ENCODE peak calls at places on chromosomes 7 and 10, in seven cellular contexts. T is GM23248, O is mesendoderm, E is HepG2, R is IMR-90, K is K562, P is A549. F is an unnamed sample.

GRCh38 chr10:87927091-87927490 is 63.7 kb downstream of the PTEN start:
- DNase-seq in R (no peak), T (peak), O (no peak), P (no peak), E (no peak), K (no peak), F (no peak)

GRCh38 chr7:116177009-116177408 is 33.3 kb upstream of the TES start:
- DNase-seq in O (no peak), E (no peak), P (no peak), T (peak), R (peak), K (no peak), F (no peak)

GRCh38 chr7:112422842-112423496 is 27.3 kb upstream of the IFRD1 start:
- DNase-seq in K (peak), O (peak), R (peak), T (peak), E (peak), P (peak), F (peak)

GRCh38 chr7:131325179-131325840 is 2.4 kb upstream of the MKLN1 start:
- DNase-seq in T (peak), R (no peak), K (no peak), O (no peak), E (peak), P (no peak), F (no peak)

GRCh38 chr10:61882621-61883375 is 18.7 kb upstream of the ARID5B start:
- DNase-seq in P (no peak), T (peak), R (peak), K (no peak), E (no peak), O (no peak), F (no peak)

GRCh38 chr10:77478248-77478963 is 159.2 kb downstream of the KCNMA1 start:
- DNase-seq in O (peak), E (no peak), P (no peak), T (peak), K (no peak), R (peak), F (no peak)

GRCh38 chr7:158702944-158703343 is 1.7 kb downstream of the NCAPG2 start:
- DNase-seq in O (no peak), K (no peak), E (no peak), T (no peak), R (no peak), P (no peak), F (no peak)

GRCh38 chr10:20871970-20872369 is 25.1 kb downstream of the NEBL start:
- DNase-seq in E (no peak), K (no peak), T (no peak), P (no peak), O (no peak), R (no peak), F (no peak)

GRCh38 chr7:19530261-19530660 is 178.6 kb downstream of the POLR1F start:
- DNase-seq in R (no peak), K (no peak), E (no peak), P (no peak), O (no peak), T (no peak), F (no peak)

GRCh38 chr10:98885380-98885779 is 350.3 kb downstream of the HPSE2 start:
- DNase-seq in R (no peak), T (no peak), K (no peak), P (no peak), E (no peak), O (no peak), F (no peak)

GRCh38 chr7:139382439-139382838 is 22.7 kb downstream of the LUC7L2 start:
- DNase-seq in O (no peak), R (no peak), E (no peak), T (no peak), P (no peak), K (no peak), F (no peak)

GRCh38 chr10:114773197-114773532 is 48.4 kb upstream of the FHIP2A start:
- DNase-seq in K (no peak), T (no peak), E (no peak), P (no peak), O (no peak), R (no peak), F (no peak)

GRCh38 chr10:87752571-87752970 is 65.5 kb downstream of the ATAD1 start:
- DNase-seq in P (no peak), O (no peak), R (peak), K (no peak), E (no peak), T (peak), F (no peak)

GRCh38 chr7:107394831-107395230 is 75.0 kb upstream of the GPR22 start:
- DNase-seq in R (peak), E (no peak), O (no peak), K (no peak), P (no peak), T (peak), F (no peak)

GRCh38 chr7:107842213-107842612 is 39.2 kb upstream of the SLC26A3 start:
- DNase-seq in E (no peak), T (no peak), P (no peak), K (no peak), O (no peak), R (no peak), F (no peak)

GRCh38 chr10:8306685-8307364 is 252.3 kb downstream of the GATA3 start:
- DNase-seq in P (no peak), R (no peak), O (peak), K (no peak), T (no peak), E (no peak), F (no peak)

GRCh38 chr10:21532694-21533576 is 1.1 kb upstream of the MLLT10 start:
- DNase-seq in P (no peak), E (no peak), R (no peak), T (no peak), K (no peak), O (no peak), F (no peak)

GRCh38 chr10:92656266-92656961 is 33.3 kb upstream of the HHEX start:
- DNase-seq in O (no peak), P (no peak), T (no peak), K (no peak), E (no peak), R (no peak), F (no peak)

GRCh38 chr7:29248713-29249382 is 54.3 kb downstream of the CHN2 start:
- DNase-seq in E (peak), P (no peak), T (no peak), R (no peak), O (no peak), K (no peak), F (no peak)

GRCh38 chr10:89419548-89419947 is 5.2 kb downstream of the IFIT5 start:
- DNase-seq in E (no peak), R (peak), O (peak), T (peak), P (no peak), K (peak), F (no peak)

GRCh38 chr10:20855398-20856038 is 41.6 kb downstream of the NEBL start:
- DNase-seq in O (peak), R (peak), T (peak), P (no peak), K (peak), E (peak), F (no peak)

GRCh38 chr7:34846976-34847375 is 189.0 kb downstream of the NPSR1 start:
- DNase-seq in K (no peak), O (no peak), R (no peak), E (no peak), P (no peak), T (no peak), F (no peak)

GRCh38 chr7:135743907-135744789 is 4.5 kb downstream of the FAM180A start:
- DNase-seq in R (peak), T (peak), E (no peak), O (no peak), K (no peak), P (no peak), F (no peak)

GRCh38 chr10:98477861-98478260 is 31.1 kb upstream of the HPS1 start:
- DNase-seq in O (no peak), K (no peak), T (no peak), P (no peak), E (no peak), R (no peak), F (no peak)

GRCh38 chr7:157490465-157490912 is 153.7 kb downstream of the DNAJB6 start:
- DNase-seq in T (peak), O (no peak), K (peak), R (peak), P (peak), E (peak), F (peak)

GRCh38 chr10:110356628-110357245 is 52.0 kb upstream of the SMNDC1 start:
- DNase-seq in P (no peak), E (no peak), R (peak), T (no peak), O (no peak), K (peak), F (no peak)

GRCh38 chr7:146172112-146172511 is 55.5 kb downstream of the CNTNAP2 start:
- DNase-seq in R (no peak), T (no peak), K (no peak), O (peak), E (no peak), P (no peak), F (no peak)

GRCh38 chr7:55019329-55019690 is 493 bp downstream of the EGFR start:
- DNase-seq in K (no peak), O (peak), E (no peak), T (peak), R (no peak), P (peak), F (no peak)

GRCh38 chr7:100102950-100103840 is 1.8 kb downstream of the AP4M1 start:
- DNase-seq in T (no peak), P (no peak), O (no peak), R (peak), E (no peak), K (no peak), F (no peak)

GRCh38 chr7:48224042-48224441 is 52.8 kb downstream of the ABCA13 start:
- DNase-seq in R (no peak), P (no peak), K (no peak), T (no peak), O (no peak), E (no peak), F (no peak)

GRCh38 chr10:29555746-29556481 is 78.9 kb downstream of the SVIL start:
- DNase-seq in T (peak), O (peak), R (peak), E (no peak), P (no peak), K (no peak), F (no peak)

GRCh38 chr7:28904539-28905143 is 53.5 kb downstream of the TRIL start:
- DNase-seq in R (no peak), O (peak), E (no peak), T (peak), K (no peak), P (no peak), F (no peak)

GRCh38 chr10:71038921-71039320 is 150.6 kb upstream of the PCBD1 start:
- DNase-seq in O (no peak), T (no peak), R (no peak), P (no peak), K (no peak), E (no peak), F (no peak)

GRCh38 chr7:130180571-130180971 is 24.6 kb downstream of the TMEM209 start:
- DNase-seq in P (no peak), R (peak), O (no peak), T (peak), K (no peak), E (no peak), F (no peak)

DNA sequence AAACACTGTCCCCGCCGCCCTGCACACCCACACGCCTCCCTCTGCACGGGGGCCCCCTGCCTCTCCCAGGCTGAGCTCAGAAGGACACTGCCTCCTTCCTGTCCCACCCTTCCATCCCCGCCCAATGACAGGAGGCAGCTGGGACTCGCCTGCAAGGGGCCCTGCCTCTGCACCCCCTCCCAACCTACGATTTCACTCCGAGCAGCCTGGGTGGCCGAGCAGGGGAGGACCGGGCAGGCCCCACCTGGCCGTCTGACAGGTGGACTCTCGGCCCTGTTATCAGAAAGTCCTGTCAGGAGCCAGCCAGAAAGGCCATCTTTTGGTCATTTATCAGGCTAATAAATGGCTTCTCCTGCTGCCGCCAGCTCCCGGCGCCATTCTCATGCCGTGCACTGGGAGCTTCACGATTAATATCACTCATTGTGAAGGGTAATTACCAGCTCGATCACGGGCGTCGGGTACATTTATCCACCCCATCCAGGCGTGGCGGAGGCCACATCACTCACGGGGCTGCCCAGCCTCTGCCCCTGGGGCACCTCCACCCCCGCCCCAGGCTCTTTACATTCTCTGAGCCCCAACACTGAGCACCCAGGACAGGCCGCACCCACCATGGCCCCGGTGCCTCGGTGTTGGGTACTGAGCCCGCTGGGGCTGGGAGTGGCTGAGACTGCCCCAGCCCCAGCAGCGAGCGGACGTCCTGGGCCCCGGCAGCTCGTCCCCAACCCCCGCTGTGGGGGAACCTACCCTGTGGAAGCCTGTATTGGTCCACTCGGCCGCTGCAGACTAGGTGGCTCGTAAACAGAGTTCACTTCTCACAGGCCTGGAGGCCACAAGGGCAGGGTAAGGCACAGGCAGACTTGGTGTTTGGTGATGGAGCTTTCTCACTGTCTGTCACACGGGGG is 183.8 kb downstream of the ELFN1 start:
- DNase-seq in E (no peak), K (peak), P (no peak), O (no peak), T (no peak), R (no peak), F (no peak)
- H3K4me2 ChIP-seq in E (no peak), K (peak), P (no peak), O (no peak), T (no peak), R (no peak), F (no peak)

GRCh38 chr7:155495440-155496248 is 37.7 kb downstream of the EN2 start:
- DNase-seq in K (no peak), P (no peak), R (no peak), E (no peak), O (no peak), T (no peak), F (no peak)
- H3K4me2 ChIP-seq in K (no peak), P (no peak), R (no peak), E (no peak), O (no peak), T (no peak), F (no peak)

GRCh38 chr10:24382045-24382444 is 173.1 kb downstream of the KIAA1217 start:
- DNase-seq in K (no peak), O (no peak), P (no peak), E (no peak), R (no peak), T (no peak), F (no peak)

GRCh38 chr10:24381235-24382010 is 172.5 kb downstream of the KIAA1217 start:
- DNase-seq in E (no peak), P (no peak), O (no peak), R (no peak), T (no peak), K (no peak), F (no peak)

GRCh38 chr10:24382596-24382978 is 173.6 kb downstream of the KIAA1217 start:
- DNase-seq in K (no peak), R (no peak), E (no peak), P (no peak), T (no peak), O (no peak), F (no peak)

GRCh38 chr10:24383681-24384106 is 174.8 kb downstream of the KIAA1217 start:
- DNase-seq in K (peak), R (peak), O (peak), T (peak), P (peak), E (peak), F (no peak)

GRCh38 chr10:24382979-24383663 is 174.2 kb downstream of the KIAA1217 start:
- DNase-seq in R (no peak), E (peak), K (no peak), T (no peak), O (peak), P (no peak), F (no peak)
- H3K4me2 ChIP-seq in R (no peak), E (no peak), K (no peak), T (no peak), O (peak), P (peak), F (no peak)

DNA sequence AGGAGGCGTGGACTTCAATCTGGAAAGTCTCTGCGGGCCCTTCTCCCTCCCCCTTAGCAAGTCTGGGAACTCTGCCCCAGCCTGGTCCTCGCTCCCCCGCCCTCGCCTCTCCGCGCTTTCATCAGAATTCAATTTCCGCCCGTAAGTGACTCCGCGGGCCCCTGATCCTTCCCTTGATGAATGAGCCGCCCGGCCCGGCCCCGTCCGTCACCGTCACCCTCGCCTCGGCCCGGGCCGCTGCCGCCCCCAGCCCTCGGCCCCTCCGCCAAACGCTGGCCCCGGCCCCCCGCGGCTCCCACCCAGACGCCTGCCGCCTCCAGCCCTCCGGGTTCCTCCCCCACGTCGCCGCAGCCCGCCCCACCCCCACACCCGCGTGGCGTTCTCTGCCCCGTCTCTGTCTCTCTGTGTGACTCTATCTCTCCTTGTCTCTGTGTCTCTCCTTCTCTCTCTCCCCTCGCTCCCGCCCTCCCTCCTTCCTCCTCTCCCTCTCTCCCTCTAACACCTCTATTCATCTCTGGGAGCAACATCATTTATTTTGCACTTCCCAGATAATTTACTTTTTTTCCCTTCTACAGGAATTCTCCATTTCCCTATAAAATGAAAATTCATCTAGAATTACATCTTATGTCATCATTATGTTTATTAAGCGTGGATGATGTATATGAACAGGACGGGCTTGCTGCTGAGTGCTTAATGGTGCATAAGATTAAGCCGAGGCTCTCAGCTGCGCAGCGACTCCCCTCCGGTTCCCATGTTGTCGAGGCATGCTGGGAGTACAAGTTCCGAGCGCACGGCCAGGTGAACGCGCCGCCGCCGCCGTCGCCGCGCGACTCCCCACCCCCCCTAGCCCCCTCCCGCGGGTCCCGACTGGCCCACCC is 91.2 kb upstream of the PAX2 start:
- DNase-seq in T (peak), K (peak), R (no peak), P (no peak), O (peak), E (no peak), F (peak)
- H3K4me2 ChIP-seq in T (no peak), K (no peak), R (no peak), P (peak), O (peak), E (peak), F (peak)

GRCh38 chr7:128728608-128729007 is 10.6 kb upstream of the CALU start:
- DNase-seq in O (no peak), E (no peak), P (no peak), T (peak), K (no peak), R (peak), F (no peak)
- H3K4me2 ChIP-seq in O (no peak), E (no peak), P (no peak), T (no peak), K (peak), R (peak), F (no peak)

GRCh38 chr10:47410862-47411261 is 26.8 kb upstream of the ZNF488 start:
- DNase-seq in O (no peak), P (no peak), E (no peak), R (no peak), K (no peak), T (no peak), F (no peak)
- H3K4me2 ChIP-seq in O (no peak), P (no peak), E (no peak), R (no peak), K (no peak), T (no peak), F (no peak)

GRCh38 chr10:96242822-96243221 is 28.5 kb downstream of the BLNK start:
- DNase-seq in R (no peak), T (no peak), O (no peak), K (no peak), E (no peak), P (no peak), F (no peak)

GRCh38 chr10:96238889-96239624 is 32.3 kb downstream of the BLNK start:
- DNase-seq in O (no peak), K (no peak), E (no peak), R (no peak), T (no peak), P (no peak), F (no peak)

GRCh38 chr10:96249264-96249663 is 22.1 kb downstream of the BLNK start:
- DNase-seq in P (no peak), E (no peak), T (no peak), R (no peak), K (no peak), O (no peak), F (no peak)

GRCh38 chr10:96244354-96244753 is 27.0 kb downstream of the BLNK start:
- DNase-seq in R (no peak), K (no peak), E (no peak), P (no peak), O (no peak), T (no peak), F (no peak)

DNA sequence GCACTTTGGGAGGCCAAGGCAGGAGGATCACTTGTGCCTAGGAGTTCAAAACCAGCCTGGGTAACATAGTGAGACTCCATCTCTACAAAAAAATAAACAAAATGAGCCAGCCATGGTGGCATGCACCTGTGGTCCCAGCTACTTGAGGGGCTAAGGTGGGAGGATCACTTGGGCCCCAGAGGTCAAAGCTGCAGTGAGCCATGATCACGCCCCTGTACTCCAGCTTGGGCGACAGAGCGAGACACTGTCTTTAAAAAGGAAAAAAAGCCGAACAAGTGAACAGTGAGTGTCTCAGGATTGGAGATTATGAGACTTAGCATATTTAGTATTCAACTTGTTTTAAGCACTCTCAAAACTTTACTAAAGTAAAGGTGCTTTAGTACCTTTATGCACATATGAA is 28.1 kb downstream of the BLNK start:
- DNase-seq in T (no peak), O (no peak), E (no peak), P (no peak), R (no peak), K (no peak), F (no peak)
- H3K4me2 ChIP-seq in T (no peak), O (no peak), E (no peak), P (no peak), R (no peak), K (no peak), F (no peak)

F was measured in DND-41.